ENCODE peak calls at places on chromosome 12, in four cellular contexts. One of them, this sample, is unnamed.

GRCh38 chr12:8609061-8609570 is 3.5 kb downstream of the AICDA start:
- DNase-seq in lung: no peak
- DNase-seq in naive thymus-derived CD4-positive, alpha-beta T cell: peak; percentile 3
- DNase-seq in Panc1: peak; percentile 32
- DNase-seq in this sample: peak; percentile 59

GRCh38 chr12:106131671-106132070 is 7.1 kb downstream of the NUAK1 start:
- DNase-seq in naive thymus-derived CD4-positive, alpha-beta T cell: no peak
- DNase-seq in Panc1: no peak
- DNase-seq in lung: no peak
- DNase-seq in this sample: no peak

GRCh38 chr12:68245071-68246021 is 8.1 kb downstream of the IL22 start:
- DNase-seq in naive thymus-derived CD4-positive, alpha-beta T cell: no peak
- DNase-seq in lung: no peak
- DNase-seq in Panc1: no peak
- DNase-seq in this sample: no peak

GRCh38 chr12:97038859-97039258 is 131.8 kb downstream of the NEDD1 start:
- DNase-seq in lung: no peak
- DNase-seq in Panc1: no peak
- DNase-seq in naive thymus-derived CD4-positive, alpha-beta T cell: no peak
- DNase-seq in this sample: no peak

GRCh38 chr12:123808167-123808566 is 46.1 kb downstream of the DNAH10 start:
- DNase-seq in naive thymus-derived CD4-positive, alpha-beta T cell: no peak
- DNase-seq in Panc1: no peak
- DNase-seq in lung: no peak
- DNase-seq in this sample: peak; percentile 24

GRCh38 chr12:76383988-76384387 is 35.8 kb upstream of the BBS10 start:
- DNase-seq in naive thymus-derived CD4-positive, alpha-beta T cell: no peak
- DNase-seq in Panc1: no peak
- DNase-seq in lung: no peak
- DNase-seq in this sample: no peak

GRCh38 chr12:76588881-76589565 is 29.5 kb upstream of the OSBPL8 start:
- DNase-seq in lung: no peak
- DNase-seq in naive thymus-derived CD4-positive, alpha-beta T cell: no peak
- DNase-seq in Panc1: no peak
- DNase-seq in this sample: no peak

GRCh38 chr12:66756631-66757030 is 77.8 kb upstream of the GRIP1 start:
- DNase-seq in lung: no peak
- DNase-seq in naive thymus-derived CD4-positive, alpha-beta T cell: no peak
- DNase-seq in Panc1: no peak
- DNase-seq in this sample: no peak

GRCh38 chr12:106048016-106048415 is 90.7 kb downstream of the NUAK1 start:
- DNase-seq in naive thymus-derived CD4-positive, alpha-beta T cell: no peak
- DNase-seq in Panc1: no peak
- DNase-seq in lung: no peak
- DNase-seq in this sample: no peak

GRCh38 chr12:6644903-6645302 is 2.3 kb downstream of the ACRBP start:
- DNase-seq in Panc1: no peak
- DNase-seq in lung: no peak
- DNase-seq in naive thymus-derived CD4-positive, alpha-beta T cell: no peak
- DNase-seq in this sample: no peak

GRCh38 chr12:3797649-3798048 is 44.7 kb upstream of the CRACR2A start:
- DNase-seq in lung: no peak
- DNase-seq in Panc1: no peak
- DNase-seq in naive thymus-derived CD4-positive, alpha-beta T cell: no peak
- DNase-seq in this sample: no peak

GRCh38 chr12:110337912-110338710 is 57.1 kb downstream of the ATP2A2 start:
- DNase-seq in Panc1: no peak
- DNase-seq in lung: no peak
- DNase-seq in naive thymus-derived CD4-positive, alpha-beta T cell: no peak
- DNase-seq in this sample: no peak

GRCh38 chr12:93813972-93814821 is 137.0 kb downstream of the CRADD start:
- DNase-seq in lung: peak; percentile 79
- DNase-seq in naive thymus-derived CD4-positive, alpha-beta T cell: no peak
- DNase-seq in Panc1: no peak
- DNase-seq in this sample: no peak

GRCh38 chr12:14048949-14049545 is 67.6 kb upstream of the GRIN2B start:
- DNase-seq in Panc1: no peak
- DNase-seq in naive thymus-derived CD4-positive, alpha-beta T cell: no peak
- DNase-seq in lung: no peak
- DNase-seq in this sample: no peak

GRCh38 chr12:67640863-67641262 is 7.7 kb upstream of the DYRK2 start:
- DNase-seq in lung: no peak
- DNase-seq in Panc1: no peak
- DNase-seq in naive thymus-derived CD4-positive, alpha-beta T cell: no peak
- DNase-seq in this sample: no peak

GRCh38 chr12:4274960-4275868 is 1.7 kb downstream of the CCND2 start:
- DNase-seq in Panc1: no peak
- DNase-seq in lung: no peak
- DNase-seq in naive thymus-derived CD4-positive, alpha-beta T cell: no peak
- DNase-seq in this sample: no peak

GRCh38 chr12:41907550-41907949 is 237.1 kb downstream of the GXYLT1 start:
- DNase-seq in naive thymus-derived CD4-positive, alpha-beta T cell: no peak
- DNase-seq in Panc1: no peak
- DNase-seq in lung: no peak
- DNase-seq in this sample: no peak

GRCh38 chr12:121295746-121296617 is 527 bp downstream of the CAMKK2 start:
- DNase-seq in lung: peak; percentile 42
- DNase-seq in naive thymus-derived CD4-positive, alpha-beta T cell: no peak
- DNase-seq in Panc1: no peak
- DNase-seq in this sample: no peak

GRCh38 chr12:65522956-65523857 is 244.7 kb downstream of the MSRB3 start:
- DNase-seq in Panc1: no peak
- DNase-seq in lung: no peak
- DNase-seq in naive thymus-derived CD4-positive, alpha-beta T cell: no peak
- DNase-seq in this sample: no peak

GRCh38 chr12:10086387-10086786 is 12.4 kb downstream of the CLEC1A start:
- DNase-seq in Panc1: no peak
- DNase-seq in naive thymus-derived CD4-positive, alpha-beta T cell: no peak
- DNase-seq in lung: no peak
- DNase-seq in this sample: no peak

GRCh38 chr12:34294671-34295365 is 272.5 kb downstream of the ALG10 start:
- DNase-seq in naive thymus-derived CD4-positive, alpha-beta T cell: no peak
- DNase-seq in Panc1: no peak
- DNase-seq in lung: no peak
- DNase-seq in this sample: no peak

GRCh38 chr12:63098851-63099250 is 52.1 kb downstream of the AVPR1A start:
- DNase-seq in lung: no peak
- DNase-seq in Panc1: no peak
- DNase-seq in naive thymus-derived CD4-positive, alpha-beta T cell: no peak
- DNase-seq in this sample: peak; percentile 52

GRCh38 chr12:105921872-105922669 is 216.7 kb downstream of the NUAK1 start:
- DNase-seq in Panc1: no peak
- DNase-seq in lung: no peak
- DNase-seq in naive thymus-derived CD4-positive, alpha-beta T cell: no peak
- DNase-seq in this sample: no peak

GRCh38 chr12:111424189-111424792 is 18.6 kb downstream of the SH2B3 start:
- DNase-seq in lung: no peak
- DNase-seq in Panc1: no peak
- DNase-seq in naive thymus-derived CD4-positive, alpha-beta T cell: no peak
- DNase-seq in this sample: no peak

GRCh38 chr12:53054112-53054878 is 4.4 kb downstream of the TNS2 start:
- DNase-seq in lung: peak; percentile 94
- DNase-seq in naive thymus-derived CD4-positive, alpha-beta T cell: peak; percentile 93
- DNase-seq in Panc1: no peak
- DNase-seq in this sample: peak; percentile 98

GRCh38 chr12:120015313-120015712 is 26.3 kb downstream of the BICDL1 start:
- DNase-seq in naive thymus-derived CD4-positive, alpha-beta T cell: peak; percentile 32
- DNase-seq in lung: no peak
- DNase-seq in Panc1: no peak
- DNase-seq in this sample: no peak

GRCh38 chr12:109744991-109745942 is 31.6 kb downstream of the FAM222A start:
- DNase-seq in naive thymus-derived CD4-positive, alpha-beta T cell: no peak
- DNase-seq in lung: no peak
- DNase-seq in Panc1: no peak
- DNase-seq in this sample: no peak

GRCh38 chr12:46770501-46771183 is 55.2 kb downstream of the SLC38A4 start:
- DNase-seq in Panc1: no peak
- DNase-seq in lung: no peak
- DNase-seq in naive thymus-derived CD4-positive, alpha-beta T cell: no peak
- DNase-seq in this sample: no peak

GRCh38 chr12:52130695-52131094 is 51.2 kb downstream of the SMIM41 start:
- DNase-seq in lung: no peak
- DNase-seq in Panc1: no peak
- DNase-seq in naive thymus-derived CD4-positive, alpha-beta T cell: no peak
- DNase-seq in this sample: no peak

GRCh38 chr12:45611061-45611460 is 118.4 kb upstream of the ARID2 start:
- DNase-seq in Panc1: no peak
- DNase-seq in lung: no peak
- DNase-seq in naive thymus-derived CD4-positive, alpha-beta T cell: no peak
- DNase-seq in this sample: no peak

GRCh38 chr12:55019784-55020183 is at the start of gene NEUROD4:
- DNase-seq in naive thymus-derived CD4-positive, alpha-beta T cell: peak; percentile 20
- DNase-seq in Panc1: no peak
- DNase-seq in lung: peak; percentile 60
- DNase-seq in this sample: peak; percentile 62

GRCh38 chr12:23596568-23596967 is 352.9 kb downstream of the SOX5 start:
- DNase-seq in naive thymus-derived CD4-positive, alpha-beta T cell: no peak
- DNase-seq in lung: no peak
- DNase-seq in Panc1: no peak
- DNase-seq in this sample: no peak

DNA sequence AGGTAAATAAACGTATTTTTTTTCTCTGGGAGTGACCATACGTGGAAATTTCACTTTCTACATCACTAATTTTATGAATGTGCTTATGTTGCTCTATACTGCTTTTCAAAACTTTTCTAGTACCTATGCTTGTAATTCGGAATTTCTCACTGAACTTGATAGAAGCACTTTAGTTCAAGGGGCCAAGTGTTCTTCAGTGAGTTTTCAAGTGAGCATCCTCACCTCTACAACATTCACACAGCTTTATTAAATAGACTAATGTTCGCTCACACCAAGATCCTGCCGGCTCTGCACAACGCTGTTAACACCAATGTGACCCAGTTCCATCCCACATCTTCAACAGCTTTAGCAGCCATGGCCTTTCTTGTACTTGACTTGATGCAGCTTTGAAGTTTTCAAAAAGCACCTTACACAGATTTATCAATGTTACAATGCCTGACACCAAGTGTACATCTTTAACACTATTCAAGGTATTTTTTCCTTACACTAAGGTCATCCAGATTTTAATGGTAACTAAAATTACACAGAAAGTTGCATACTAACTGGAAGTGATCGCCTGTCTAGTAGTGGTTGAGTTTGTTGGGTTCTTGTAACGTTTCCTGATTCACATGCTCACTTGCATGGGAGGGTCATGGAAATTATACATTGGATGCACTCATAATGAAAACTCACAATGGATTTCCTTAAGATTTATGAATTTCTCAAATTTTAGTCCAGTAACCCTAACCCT is 4.5 kb downstream of the UBC start:
- DNase-seq in Panc1: no peak
- DNase-seq in lung: no peak
- DNase-seq in naive thymus-derived CD4-positive, alpha-beta T cell: no peak
- DNase-seq in this sample: no peak
- H3K4me3 ChIP-seq in Panc1: peak overlapping the region; percentile 52
- H3K4me3 ChIP-seq in lung: no peak overlapping the region
- H3K4me3 ChIP-seq in naive thymus-derived CD4-positive, alpha-beta T cell: no peak overlapping the region
- H3K4me3 ChIP-seq in this sample: no peak overlapping the region

GRCh38 chr12:57726884-57727757 is 11.4 kb downstream of the AGAP2 start:
- DNase-seq in lung: no peak
- DNase-seq in Panc1: no peak
- DNase-seq in naive thymus-derived CD4-positive, alpha-beta T cell: no peak
- DNase-seq in this sample: no peak

GRCh38 chr12:57724003-57724935 is 14.3 kb downstream of the AGAP2 start:
- DNase-seq in lung: no peak
- DNase-seq in naive thymus-derived CD4-positive, alpha-beta T cell: no peak
- DNase-seq in Panc1: no peak
- DNase-seq in this sample: no peak

GRCh38 chr12:57726151-57726883 is 12.2 kb downstream of the AGAP2 start:
- DNase-seq in naive thymus-derived CD4-positive, alpha-beta T cell: peak; percentile 11
- DNase-seq in Panc1: no peak
- DNase-seq in lung: peak; percentile 76
- DNase-seq in this sample: no peak

GRCh38 chr12:57724936-57725740 is 13.4 kb downstream of the AGAP2 start:
- DNase-seq in naive thymus-derived CD4-positive, alpha-beta T cell: no peak
- DNase-seq in Panc1: no peak
- DNase-seq in lung: no peak
- DNase-seq in this sample: no peak

GRCh38 chr12:57725851-57726150 is 12.7 kb downstream of the AGAP2 start:
- DNase-seq in lung: no peak
- DNase-seq in Panc1: no peak
- DNase-seq in naive thymus-derived CD4-positive, alpha-beta T cell: no peak
- DNase-seq in this sample: no peak
- H3K4me3 ChIP-seq in lung: no peak overlapping the region
- H3K4me3 ChIP-seq in Panc1: peak overlapping the region; percentile 93
- H3K4me3 ChIP-seq in naive thymus-derived CD4-positive, alpha-beta T cell: no peak overlapping the region
- H3K4me3 ChIP-seq in this sample: no peak overlapping the region

GRCh38 chr12:102958830-102959176 is 1.3 kb downstream of the ASCL1 start:
- DNase-seq in lung: no peak
- DNase-seq in Panc1: no peak
- DNase-seq in naive thymus-derived CD4-positive, alpha-beta T cell: no peak
- DNase-seq in this sample: no peak
- H3K4me3 ChIP-seq in lung: no peak overlapping the region
- H3K4me3 ChIP-seq in Panc1: no peak overlapping the region
- H3K4me3 ChIP-seq in naive thymus-derived CD4-positive, alpha-beta T cell: no peak overlapping the region
- H3K4me3 ChIP-seq in this sample: no peak overlapping the region

GRCh38 chr12:50129297-50129696 is 17.3 kb downstream of the COX14 start:
- DNase-seq in naive thymus-derived CD4-positive, alpha-beta T cell: no peak
- DNase-seq in lung: no peak
- DNase-seq in Panc1: no peak
- DNase-seq in this sample: no peak
- H3K4me3 ChIP-seq in naive thymus-derived CD4-positive, alpha-beta T cell: no peak overlapping the region
- H3K4me3 ChIP-seq in lung: no peak overlapping the region
- H3K4me3 ChIP-seq in Panc1: no peak overlapping the region
- H3K4me3 ChIP-seq in this sample: no peak overlapping the region

GRCh38 chr12:91778091-91778819 is 367.4 kb downstream of the BTG1 start:
- DNase-seq in naive thymus-derived CD4-positive, alpha-beta T cell: peak; percentile 35
- DNase-seq in Panc1: no peak
- DNase-seq in lung: no peak
- DNase-seq in this sample: no peak
- H3K4me3 ChIP-seq in naive thymus-derived CD4-positive, alpha-beta T cell: peak overlapping the region; percentile 29
- H3K4me3 ChIP-seq in Panc1: no peak overlapping the region
- H3K4me3 ChIP-seq in lung: no peak overlapping the region
- H3K4me3 ChIP-seq in this sample: no peak overlapping the region

DNA sequence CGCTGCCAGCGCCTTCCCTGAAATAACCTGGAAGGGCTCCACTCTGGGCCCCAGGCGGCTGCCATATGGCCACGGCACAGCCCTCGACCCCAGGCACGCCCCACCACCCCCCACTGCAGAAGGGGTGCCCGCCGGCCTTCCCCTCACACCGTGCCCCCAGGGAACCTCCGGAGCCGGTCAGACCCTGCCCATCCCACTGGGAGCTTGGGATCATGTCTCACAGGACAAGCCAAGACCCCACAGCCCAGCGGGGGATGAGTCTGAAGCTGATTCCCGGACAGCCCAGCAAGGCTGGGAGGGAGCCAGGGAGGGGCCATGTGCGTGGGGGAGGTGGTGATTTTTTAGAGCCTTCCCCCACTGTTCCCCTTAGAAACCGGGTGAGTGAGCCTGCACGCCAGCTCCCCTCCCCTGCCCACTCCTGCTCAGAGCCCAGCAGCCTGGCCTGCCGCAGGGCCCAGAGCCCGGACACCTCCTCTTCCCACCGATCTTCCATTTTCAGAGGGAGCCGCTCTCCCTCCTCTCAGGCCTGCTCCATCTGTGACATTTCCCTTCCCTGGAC is 1.4 kb downstream of the RIMBP2 start:
- DNase-seq in lung: no peak
- DNase-seq in naive thymus-derived CD4-positive, alpha-beta T cell: no peak
- DNase-seq in Panc1: no peak
- DNase-seq in this sample: no peak
- H3K4me3 ChIP-seq in lung: no peak overlapping the region
- H3K4me3 ChIP-seq in naive thymus-derived CD4-positive, alpha-beta T cell: no peak overlapping the region
- H3K4me3 ChIP-seq in Panc1: no peak overlapping the region
- H3K4me3 ChIP-seq in this sample: no peak overlapping the region